ENCODE peak calls at places on chromosomes 13 and 19, in six cellular contexts. One of them, this sample, is unnamed.

GRCh38 chr13:79497852-79498251 is 16.9 kb downstream of the NDFIP2 start:
- DNase-seq in SW 1271: no peak
- DNase-seq in foreskin melanocyte: no peak
- DNase-seq in activated CD4-positive, alpha-beta T cell treated with anti-CD3 and anti-CD28 coated beads for 48 hours: no peak
- DNase-seq in naive thymus-derived CD8-positive, alpha-beta T cell: no peak
- DNase-seq in hypothalamus: no peak
- DNase-seq in this sample: no peak

GRCh38 chr19:40416918-40417713 is 3.9 kb upstream of the PRX start:
- DNase-seq in activated CD4-positive, alpha-beta T cell treated with anti-CD3 and anti-CD28 coated beads for 48 hours: peak
- DNase-seq in naive thymus-derived CD8-positive, alpha-beta T cell: no peak
- DNase-seq in foreskin melanocyte: no peak
- DNase-seq in hypothalamus: no peak
- DNase-seq in SW 1271: peak
- DNase-seq in this sample: no peak

GRCh38 chr19:10976200-10976892 is 15.5 kb downstream of the SMARCA4 start:
- DNase-seq in SW 1271: no peak
- DNase-seq in naive thymus-derived CD8-positive, alpha-beta T cell: no peak
- DNase-seq in foreskin melanocyte: no peak
- DNase-seq in activated CD4-positive, alpha-beta T cell treated with anti-CD3 and anti-CD28 coated beads for 48 hours: no peak
- DNase-seq in hypothalamus: no peak
- DNase-seq in this sample: no peak

GRCh38 chr19:4455742-4456565 is 1.6 kb downstream of the UBXN6 start:
- DNase-seq in foreskin melanocyte: no peak
- DNase-seq in naive thymus-derived CD8-positive, alpha-beta T cell: no peak
- DNase-seq in SW 1271: no peak
- DNase-seq in hypothalamus: no peak
- DNase-seq in activated CD4-positive, alpha-beta T cell treated with anti-CD3 and anti-CD28 coated beads for 48 hours: no peak
- DNase-seq in this sample: no peak

GRCh38 chr19:18317998-18318800 is 4.7 kb downstream of the LSM4 start:
- DNase-seq in foreskin melanocyte: peak
- DNase-seq in hypothalamus: no peak
- DNase-seq in naive thymus-derived CD8-positive, alpha-beta T cell: peak
- DNase-seq in activated CD4-positive, alpha-beta T cell treated with anti-CD3 and anti-CD28 coated beads for 48 hours: peak
- DNase-seq in SW 1271: no peak
- DNase-seq in this sample: no peak

GRCh38 chr19:46035986-46036744 is 4.6 kb downstream of the IGFL4 start:
- DNase-seq in naive thymus-derived CD8-positive, alpha-beta T cell: no peak
- DNase-seq in foreskin melanocyte: no peak
- DNase-seq in hypothalamus: no peak
- DNase-seq in activated CD4-positive, alpha-beta T cell treated with anti-CD3 and anti-CD28 coated beads for 48 hours: no peak
- DNase-seq in SW 1271: no peak
- DNase-seq in this sample: no peak

GRCh38 chr13:97307544-97307881 is 85.4 kb downstream of the MBNL2 start:
- DNase-seq in SW 1271: no peak
- DNase-seq in activated CD4-positive, alpha-beta T cell treated with anti-CD3 and anti-CD28 coated beads for 48 hours: no peak
- DNase-seq in foreskin melanocyte: no peak
- DNase-seq in hypothalamus: no peak
- DNase-seq in naive thymus-derived CD8-positive, alpha-beta T cell: no peak
- DNase-seq in this sample: no peak

GRCh38 chr13:32116210-32116609 is 84.6 kb downstream of the FRY start:
- DNase-seq in SW 1271: no peak
- DNase-seq in naive thymus-derived CD8-positive, alpha-beta T cell: no peak
- DNase-seq in foreskin melanocyte: no peak
- DNase-seq in hypothalamus: no peak
- DNase-seq in activated CD4-positive, alpha-beta T cell treated with anti-CD3 and anti-CD28 coated beads for 48 hours: no peak
- DNase-seq in this sample: no peak

GRCh38 chr13:105462981-105463380 is 1072.5 kb downstream of the EFNB2 start:
- DNase-seq in SW 1271: no peak
- DNase-seq in hypothalamus: no peak
- DNase-seq in activated CD4-positive, alpha-beta T cell treated with anti-CD3 and anti-CD28 coated beads for 48 hours: no peak
- DNase-seq in naive thymus-derived CD8-positive, alpha-beta T cell: no peak
- DNase-seq in foreskin melanocyte: no peak
- DNase-seq in this sample: no peak

GRCh38 chr13:31629085-31629785 is 110.1 kb upstream of the RXFP2 start:
- DNase-seq in foreskin melanocyte: no peak
- DNase-seq in hypothalamus: no peak
- DNase-seq in activated CD4-positive, alpha-beta T cell treated with anti-CD3 and anti-CD28 coated beads for 48 hours: no peak
- DNase-seq in SW 1271: no peak
- DNase-seq in naive thymus-derived CD8-positive, alpha-beta T cell: no peak
- DNase-seq in this sample: no peak

GRCh38 chr19:45716314-45717130 is 14.2 kb downstream of the FBXO46 start:
- DNase-seq in hypothalamus: no peak
- DNase-seq in naive thymus-derived CD8-positive, alpha-beta T cell: no peak
- DNase-seq in SW 1271: no peak
- DNase-seq in foreskin melanocyte: peak
- DNase-seq in activated CD4-positive, alpha-beta T cell treated with anti-CD3 and anti-CD28 coated beads for 48 hours: peak
- DNase-seq in this sample: peak

GRCh38 chr19:16258440-16258903 is 60.8 kb downstream of the AP1M1 start:
- DNase-seq in naive thymus-derived CD8-positive, alpha-beta T cell: no peak
- DNase-seq in activated CD4-positive, alpha-beta T cell treated with anti-CD3 and anti-CD28 coated beads for 48 hours: no peak
- DNase-seq in foreskin melanocyte: no peak
- DNase-seq in SW 1271: no peak
- DNase-seq in hypothalamus: no peak
- DNase-seq in this sample: no peak

GRCh38 chr13:33146843-33147611 is 130.8 kb downstream of the KL start:
- DNase-seq in foreskin melanocyte: no peak
- DNase-seq in hypothalamus: no peak
- DNase-seq in naive thymus-derived CD8-positive, alpha-beta T cell: no peak
- DNase-seq in activated CD4-positive, alpha-beta T cell treated with anti-CD3 and anti-CD28 coated beads for 48 hours: peak
- DNase-seq in SW 1271: no peak
- DNase-seq in this sample: no peak

GRCh38 chr13:113053801-113054604 is 51.6 kb upstream of the F7 start:
- DNase-seq in SW 1271: no peak
- DNase-seq in foreskin melanocyte: no peak
- DNase-seq in hypothalamus: no peak
- DNase-seq in naive thymus-derived CD8-positive, alpha-beta T cell: no peak
- DNase-seq in activated CD4-positive, alpha-beta T cell treated with anti-CD3 and anti-CD28 coated beads for 48 hours: no peak
- DNase-seq in this sample: no peak

GRCh38 chr13:94712287-94712811 is at the start of gene SOX21:
- DNase-seq in hypothalamus: peak
- DNase-seq in naive thymus-derived CD8-positive, alpha-beta T cell: no peak
- DNase-seq in foreskin melanocyte: no peak
- DNase-seq in SW 1271: no peak
- DNase-seq in activated CD4-positive, alpha-beta T cell treated with anti-CD3 and anti-CD28 coated beads for 48 hours: peak
- DNase-seq in this sample: no peak

GRCh38 chr19:6232567-6232966 is 47.2 kb downstream of the MLLT1 start:
- DNase-seq in SW 1271: no peak
- DNase-seq in hypothalamus: no peak
- DNase-seq in naive thymus-derived CD8-positive, alpha-beta T cell: no peak
- DNase-seq in activated CD4-positive, alpha-beta T cell treated with anti-CD3 and anti-CD28 coated beads for 48 hours: no peak
- DNase-seq in foreskin melanocyte: no peak
- DNase-seq in this sample: peak

GRCh38 chr19:8307400-8307964 is 676 bp downstream of the CD320 start:
- DNase-seq in naive thymus-derived CD8-positive, alpha-beta T cell: no peak
- DNase-seq in hypothalamus: no peak
- DNase-seq in foreskin melanocyte: no peak
- DNase-seq in SW 1271: no peak
- DNase-seq in activated CD4-positive, alpha-beta T cell treated with anti-CD3 and anti-CD28 coated beads for 48 hours: peak
- DNase-seq in this sample: peak

GRCh38 chr19:30158067-30158892 is 213.9 kb upstream of the ZNF536 start:
- DNase-seq in foreskin melanocyte: no peak
- DNase-seq in activated CD4-positive, alpha-beta T cell treated with anti-CD3 and anti-CD28 coated beads for 48 hours: no peak
- DNase-seq in hypothalamus: no peak
- DNase-seq in SW 1271: no peak
- DNase-seq in naive thymus-derived CD8-positive, alpha-beta T cell: no peak
- DNase-seq in this sample: no peak

GRCh38 chr13:24208314-24208713 is 47.8 kb downstream of the SPATA13 start:
- DNase-seq in activated CD4-positive, alpha-beta T cell treated with anti-CD3 and anti-CD28 coated beads for 48 hours: no peak
- DNase-seq in hypothalamus: no peak
- DNase-seq in foreskin melanocyte: no peak
- DNase-seq in naive thymus-derived CD8-positive, alpha-beta T cell: no peak
- DNase-seq in SW 1271: no peak
- DNase-seq in this sample: no peak

GRCh38 chr13:32176696-32177095 is 138.5 kb downstream of the ZAR1L start:
- DNase-seq in activated CD4-positive, alpha-beta T cell treated with anti-CD3 and anti-CD28 coated beads for 48 hours: no peak
- DNase-seq in hypothalamus: no peak
- DNase-seq in naive thymus-derived CD8-positive, alpha-beta T cell: no peak
- DNase-seq in foreskin melanocyte: no peak
- DNase-seq in SW 1271: no peak
- DNase-seq in this sample: no peak

GRCh38 chr13:97386832-97387486 is 47.0 kb upstream of the RAP2A start:
- DNase-seq in activated CD4-positive, alpha-beta T cell treated with anti-CD3 and anti-CD28 coated beads for 48 hours: peak
- DNase-seq in hypothalamus: no peak
- DNase-seq in foreskin melanocyte: no peak
- DNase-seq in SW 1271: no peak
- DNase-seq in naive thymus-derived CD8-positive, alpha-beta T cell: no peak
- DNase-seq in this sample: no peak

GRCh38 chr19:52453324-52454094 is at the start of gene ZNF578:
- DNase-seq in foreskin melanocyte: peak
- DNase-seq in naive thymus-derived CD8-positive, alpha-beta T cell: peak
- DNase-seq in SW 1271: no peak
- DNase-seq in hypothalamus: peak
- DNase-seq in activated CD4-positive, alpha-beta T cell treated with anti-CD3 and anti-CD28 coated beads for 48 hours: peak
- DNase-seq in this sample: no peak

GRCh38 chr19:40576181-40576584 is 490 bp upstream of the SHKBP1 start:
- DNase-seq in activated CD4-positive, alpha-beta T cell treated with anti-CD3 and anti-CD28 coated beads for 48 hours: peak
- DNase-seq in hypothalamus: no peak
- DNase-seq in SW 1271: no peak
- DNase-seq in naive thymus-derived CD8-positive, alpha-beta T cell: no peak
- DNase-seq in foreskin melanocyte: no peak
- DNase-seq in this sample: no peak

GRCh38 chr19:18204394-18205179 is 745 bp upstream of the RAB3A start:
- DNase-seq in activated CD4-positive, alpha-beta T cell treated with anti-CD3 and anti-CD28 coated beads for 48 hours: peak
- DNase-seq in foreskin melanocyte: peak
- DNase-seq in SW 1271: peak
- DNase-seq in hypothalamus: no peak
- DNase-seq in naive thymus-derived CD8-positive, alpha-beta T cell: no peak
- DNase-seq in this sample: peak

GRCh38 chr13:47175172-47175806 is 278.4 kb upstream of the HTR2A start:
- DNase-seq in hypothalamus: no peak
- DNase-seq in SW 1271: peak
- DNase-seq in activated CD4-positive, alpha-beta T cell treated with anti-CD3 and anti-CD28 coated beads for 48 hours: no peak
- DNase-seq in naive thymus-derived CD8-positive, alpha-beta T cell: no peak
- DNase-seq in foreskin melanocyte: peak
- DNase-seq in this sample: no peak

GRCh38 chr13:20969182-20969581 is 66.6 kb upstream of the XPO4 start:
- DNase-seq in SW 1271: no peak
- DNase-seq in naive thymus-derived CD8-positive, alpha-beta T cell: no peak
- DNase-seq in foreskin melanocyte: no peak
- DNase-seq in activated CD4-positive, alpha-beta T cell treated with anti-CD3 and anti-CD28 coated beads for 48 hours: no peak
- DNase-seq in hypothalamus: no peak
- DNase-seq in this sample: no peak

GRCh38 chr13:25489238-25489637 is 117.5 kb downstream of the ATP8A2 start:
- DNase-seq in activated CD4-positive, alpha-beta T cell treated with anti-CD3 and anti-CD28 coated beads for 48 hours: no peak
- DNase-seq in hypothalamus: no peak
- DNase-seq in naive thymus-derived CD8-positive, alpha-beta T cell: no peak
- DNase-seq in SW 1271: no peak
- DNase-seq in foreskin melanocyte: no peak
- DNase-seq in this sample: no peak

GRCh38 chr19:15154002-15154612 is 46.7 kb downstream of the NOTCH3 start:
- DNase-seq in naive thymus-derived CD8-positive, alpha-beta T cell: no peak
- DNase-seq in SW 1271: no peak
- DNase-seq in activated CD4-positive, alpha-beta T cell treated with anti-CD3 and anti-CD28 coated beads for 48 hours: peak
- DNase-seq in foreskin melanocyte: peak
- DNase-seq in hypothalamus: no peak
- DNase-seq in this sample: peak

GRCh38 chr19:54026656-54027055 is 35.2 kb downstream of the CACNG6 start:
- DNase-seq in SW 1271: no peak
- DNase-seq in activated CD4-positive, alpha-beta T cell treated with anti-CD3 and anti-CD28 coated beads for 48 hours: no peak
- DNase-seq in foreskin melanocyte: no peak
- DNase-seq in naive thymus-derived CD8-positive, alpha-beta T cell: no peak
- DNase-seq in hypothalamus: no peak
- DNase-seq in this sample: no peak

GRCh38 chr13:59691501-59692066 is 472.1 kb downstream of the DIAPH3 start:
- DNase-seq in naive thymus-derived CD8-positive, alpha-beta T cell: no peak
- DNase-seq in hypothalamus: no peak
- DNase-seq in activated CD4-positive, alpha-beta T cell treated with anti-CD3 and anti-CD28 coated beads for 48 hours: no peak
- DNase-seq in foreskin melanocyte: no peak
- DNase-seq in SW 1271: no peak
- DNase-seq in this sample: no peak

GRCh38 chr13:77176350-77176749 is 149.4 kb upstream of the FBXL3 start:
- DNase-seq in naive thymus-derived CD8-positive, alpha-beta T cell: no peak
- DNase-seq in activated CD4-positive, alpha-beta T cell treated with anti-CD3 and anti-CD28 coated beads for 48 hours: no peak
- DNase-seq in foreskin melanocyte: no peak
- DNase-seq in hypothalamus: no peak
- DNase-seq in SW 1271: no peak
- DNase-seq in this sample: no peak

GRCh38 chr19:2630352-2631001 is 72.0 kb downstream of the GNG7 start:
- DNase-seq in naive thymus-derived CD8-positive, alpha-beta T cell: no peak
- DNase-seq in foreskin melanocyte: no peak
- DNase-seq in activated CD4-positive, alpha-beta T cell treated with anti-CD3 and anti-CD28 coated beads for 48 hours: no peak
- DNase-seq in SW 1271: no peak
- DNase-seq in hypothalamus: no peak
- DNase-seq in this sample: no peak

GRCh38 chr13:41050041-41050440 is 11.3 kb upstream of the WBP4 start:
- DNase-seq in foreskin melanocyte: no peak
- DNase-seq in naive thymus-derived CD8-positive, alpha-beta T cell: no peak
- DNase-seq in hypothalamus: no peak
- DNase-seq in SW 1271: no peak
- DNase-seq in activated CD4-positive, alpha-beta T cell treated with anti-CD3 and anti-CD28 coated beads for 48 hours: no peak
- DNase-seq in this sample: no peak

This sample was measured in HuH-7.5.